ENCODE peak calls at places on chromosomes 13 and 19, in five cellular contexts. W is BJ; K is NCI-H774; I is activated CD4-positive, alpha-beta T cell treated with anti-CD3 and anti-CD28 coated beads for 4 hours; X is stimulated activated CD4-positive, alpha-beta T cell treated with anti-CD3 and anti-CD28 coated beads, Interleukin-12 subunit alpha, Interleukin-12 subunit beta, amount 100 ng/mL, for 24 hours. F is an unnamed sample.
A peak's percentile ranks its signal among the peaks of the same experiment; 100 is the strongest.

GRCh38 chr19:49125025-49125731 is 5.8 kb downstream of the PPFIA3 start:
- DNase-seq in W (no peak), K (no peak), I (no peak), X (no peak), F (no peak)

GRCh38 chr13:100176781-100177389 is 88.0 kb downstream of the PCCA start:
- DNase-seq in W (no peak), K (peak; percentile 46), I (no peak), X (no peak), F (no peak)

GRCh38 chr19:22144394-22144793 is 52.4 kb downstream of the ZNF676 start:
- DNase-seq in W (no peak), K (no peak), I (no peak), X (no peak), F (no peak)

GRCh38 chr13:113527272-113527958 is 36.9 kb upstream of the DCUN1D2 start:
- DNase-seq in W (no peak), K (peak; percentile 37), I (no peak), X (no peak), F (no peak)

GRCh38 chr19:2550431-2551171 is 74.7 kb downstream of the GADD45B start:
- DNase-seq in W (no peak), K (peak; percentile 8), I (no peak), X (no peak), F (no peak)

GRCh38 chr13:102693781-102694180 is 1.1 kb downstream of the METTL21C start:
- DNase-seq in W (peak; percentile 47), K (no peak), I (no peak), X (no peak), F (no peak)

GRCh38 chr19:41323430-41324125 is 13.6 kb downstream of the CCDC97 start:
- DNase-seq in W (peak; percentile 91), K (no peak), I (no peak), X (no peak), F (no peak)

GRCh38 chr13:60431108-60431700 is 34.2 kb downstream of the TDRD3 start:
- DNase-seq in W (peak; percentile 19), K (peak; percentile 7), I (no peak), X (no peak), F (peak; percentile 29)

GRCh38 chr13:28531195-28531955 is 36.4 kb upstream of the FLT1 start:
- DNase-seq in W (no peak), K (no peak), I (no peak), X (no peak), F (no peak)

GRCh38 chr13:95643471-95643813 is 1.1 kb downstream of the DZIP1 start:
- DNase-seq in W (no peak), K (no peak), I (no peak), X (no peak), F (no peak)